ENCODE peak calls at places on chromosomes 3 and 15, in four cellular contexts. One of them, this sample, is unnamed.

GRCh38 chr3:100970537-100970936 is 22.7 kb downstream of the ABI3BP start:
- DNase-seq in NCI-H1436 treated with DMSO at 0.1 percent for 48 hours: no peak
- DNase-seq in left cardiac atrium: no peak
- DNase-seq in DMS53: no peak
- DNase-seq in this sample: no peak

GRCh38 chr15:72722071-72722696 is 36.2 kb downstream of the BBS4 start:
- DNase-seq in NCI-H1436 treated with DMSO at 0.1 percent for 48 hours: no peak
- DNase-seq in left cardiac atrium: peak
- DNase-seq in DMS53: peak
- DNase-seq in this sample: peak

GRCh38 chr3:48143567-48143966 is 44.6 kb downstream of the CDC25A start:
- DNase-seq in NCI-H1436 treated with DMSO at 0.1 percent for 48 hours: no peak
- DNase-seq in left cardiac atrium: no peak
- DNase-seq in DMS53: no peak
- DNase-seq in this sample: no peak

GRCh38 chr3:101253429-101253828 is 66.9 kb downstream of the IMPG2 start:
- DNase-seq in NCI-H1436 treated with DMSO at 0.1 percent for 48 hours: no peak
- DNase-seq in left cardiac atrium: no peak
- DNase-seq in DMS53: no peak
- DNase-seq in this sample: no peak

GRCh38 chr15:100875495-100875894 is 4.1 kb upstream of the ALDH1A3 start:
- DNase-seq in NCI-H1436 treated with DMSO at 0.1 percent for 48 hours: no peak
- DNase-seq in left cardiac atrium: no peak
- DNase-seq in DMS53: no peak
- DNase-seq in this sample: no peak

GRCh38 chr3:56790016-56790950 is 11.5 kb downstream of the ARHGEF3 start:
- DNase-seq in NCI-H1436 treated with DMSO at 0.1 percent for 48 hours: no peak
- DNase-seq in left cardiac atrium: no peak
- DNase-seq in DMS53: no peak
- DNase-seq in this sample: no peak

GRCh38 chr3:174891524-174892203 is 32.5 kb downstream of the NAALADL2 start:
- DNase-seq in NCI-H1436 treated with DMSO at 0.1 percent for 48 hours: no peak
- DNase-seq in left cardiac atrium: no peak
- DNase-seq in DMS53: no peak
- DNase-seq in this sample: no peak

GRCh38 chr3:139718415-139718814 is 40.6 kb upstream of the NMNAT3 start:
- DNase-seq in NCI-H1436 treated with DMSO at 0.1 percent for 48 hours: no peak
- DNase-seq in left cardiac atrium: peak
- DNase-seq in DMS53: peak
- DNase-seq in this sample: peak

GRCh38 chr3:153852355-153852754 is 268.8 kb upstream of the ARHGEF26 start:
- DNase-seq in NCI-H1436 treated with DMSO at 0.1 percent for 48 hours: no peak
- DNase-seq in left cardiac atrium: no peak
- DNase-seq in DMS53: no peak
- DNase-seq in this sample: no peak

GRCh38 chr15:58148633-58149032 is 10.5 kb downstream of the AQP9 start:
- DNase-seq in NCI-H1436 treated with DMSO at 0.1 percent for 48 hours: no peak
- DNase-seq in left cardiac atrium: no peak
- DNase-seq in DMS53: no peak
- DNase-seq in this sample: no peak